ENCODE peak calls at places on chromosomes 6 and 20, in nine cellular contexts. R is sigmoid colon, V is psoas muscle, W is pancreas, X is trophoblast cell, S is heart left ventricle, E is tibial artery, M is neuronal stem cell, N is retinal pigment epithelial cell. I is an unnamed sample.

GRCh38 chr6:26552640-26553189 is 14.5 kb downstream of the HMGN4 start:
- DNase-seq in W (no peak), R (no peak), V (no peak), E (no peak), M (no peak), X (no peak), S (no peak), N (no peak), I (no peak)

GRCh38 chr6:2862712-2863174 is 21.1 kb upstream of the SERPINB1 start:
- DNase-seq in V (no peak), E (no peak), M (no peak), W (no peak), R (no peak), N (no peak), S (no peak), X (no peak), I (no peak)

GRCh38 chr6:90650041-90650948 is 63.4 kb upstream of the MAP3K7 start:
- DNase-seq in V (no peak), M (no peak), X (no peak), W (no peak), R (no peak), S (no peak), E (no peak), N (no peak), I (no peak)

GRCh38 chr6:52360601-52361346 is 1.2 kb upstream of the PAQR8 start:
- DNase-seq in X (no peak), M (no peak), E (no peak), S (no peak), V (no peak), R (no peak), W (no peak), N (no peak), I (no peak)

GRCh38 chr6:12288844-12289654 is 1.1 kb upstream of the EDN1 start:
- DNase-seq in X (peak), V (no peak), N (no peak), W (peak), R (no peak), E (no peak), M (peak), S (no peak), I (no peak)

GRCh38 chr6:118252474-118252873 is 295.6 kb upstream of the PLN start:
- DNase-seq in R (no peak), V (no peak), X (no peak), M (no peak), N (no peak), E (no peak), S (no peak), W (no peak), I (no peak)

GRCh38 chr6:6994796-6995195 is 113.0 kb upstream of the RREB1 start:
- DNase-seq in W (no peak), M (no peak), X (no peak), E (no peak), N (no peak), R (no peak), V (peak), S (no peak), I (no peak)

GRCh38 chr6:53730767-53731166 is 64.0 kb upstream of the LRRC1 start:
- DNase-seq in S (no peak), M (no peak), R (no peak), W (no peak), V (no peak), E (no peak), N (peak), X (no peak), I (no peak)

GRCh38 chr6:52725530-52726192 is 37.6 kb downstream of the GSTA2 start:
- DNase-seq in V (no peak), N (peak), S (no peak), M (no peak), W (peak), X (no peak), E (no peak), R (no peak), I (no peak)

GRCh38 chr6:43436577-43437282 is 9.4 kb downstream of the ABCC10 start:
- DNase-seq in R (no peak), V (no peak), E (no peak), M (no peak), W (no peak), S (no peak), N (peak), X (no peak), I (no peak)

GRCh38 chr20:50197463-50197862 is 6.8 kb downstream of the CEBPB start:
- DNase-seq in S (no peak), V (no peak), X (peak), E (no peak), W (no peak), R (peak), N (no peak), M (no peak), I (no peak)

GRCh38 chr6:47680724-47681123 is 17.7 kb upstream of the ADGRF4 start:
- DNase-seq in R (no peak), X (peak), N (no peak), S (no peak), V (no peak), W (no peak), E (no peak), M (no peak), I (no peak)

GRCh38 chr6:9647599-9647998 is 767.3 kb downstream of the TFAP2A start:
- DNase-seq in V (no peak), X (peak), E (no peak), N (peak), W (no peak), R (no peak), S (no peak), M (no peak), I (no peak)

GRCh38 chr6:19838442-19839236 is 1.5 kb downstream of the ID4 start:
- DNase-seq in N (no peak), W (peak), X (peak), R (peak), S (peak), E (peak), M (peak), V (peak), I (peak)

GRCh38 chr6:19839788-19840187 is 2.6 kb downstream of the ID4 start:
- DNase-seq in E (no peak), V (no peak), N (no peak), W (no peak), R (no peak), X (no peak), S (no peak), M (no peak), I (no peak)

GRCh38 chr6:19837511-19838441 is 606 bp downstream of the ID4 start:
- DNase-seq in N (no peak), R (peak), E (peak), X (peak), S (peak), W (peak), V (peak), M (peak), I (peak)

GRCh38 chr6:19841181-19841580 is 4.0 kb downstream of the ID4 start:
- DNase-seq in W (no peak), X (no peak), S (no peak), M (no peak), R (no peak), V (no peak), N (no peak), E (no peak), I (no peak)

GRCh38 chr6:19839237-19839546 is 2.0 kb downstream of the ID4 start:
- DNase-seq in M (no peak), E (no peak), X (no peak), R (no peak), N (no peak), W (no peak), S (no peak), V (no peak), I (no peak)
- H3K4me3 ChIP-seq in M (peak), E (peak), X (peak), R (peak), N (peak), W (peak), S (peak), V (peak), I (peak)

GRCh38 chr6:21823371-21823770 is 229.8 kb downstream of the SOX4 start:
- DNase-seq in V (no peak), M (no peak), E (no peak), S (no peak), R (no peak), N (no peak), X (no peak), W (no peak), I (no peak)
- H3K4me3 ChIP-seq in V (no peak), M (no peak), E (no peak), S (no peak), R (no peak), N (no peak), X (no peak), W (no peak), I (no peak)

GRCh38 chr6:157376241-157376640 is 4.7 kb upstream of the ZDHHC14 start:
- DNase-seq in M (no peak), X (no peak), E (no peak), N (no peak), V (no peak), W (no peak), S (no peak), R (no peak), I (no peak)

GRCh38 chr6:157370755-157371154 is 10.2 kb upstream of the ZDHHC14 start:
- DNase-seq in E (no peak), N (no peak), V (no peak), M (no peak), R (no peak), W (no peak), S (no peak), X (no peak), I (no peak)

GRCh38 chr6:157374889-157375443 is 6.0 kb upstream of the ZDHHC14 start:
- DNase-seq in N (no peak), M (peak), W (no peak), E (no peak), X (no peak), S (no peak), V (no peak), R (no peak), I (no peak)

GRCh38 chr6:157376706-157377230 is 4.2 kb upstream of the ZDHHC14 start:
- DNase-seq in V (no peak), S (no peak), M (no peak), E (no peak), W (no peak), X (no peak), N (no peak), R (no peak), I (no peak)

GRCh38 chr6:157372501-157373280 is 8.3 kb upstream of the ZDHHC14 start:
- DNase-seq in W (no peak), E (no peak), V (no peak), R (no peak), N (no peak), M (no peak), X (peak), S (no peak), I (no peak)
- H3K4me3 ChIP-seq in W (no peak), E (no peak), V (no peak), R (no peak), N (no peak), M (no peak), X (no peak), S (no peak), I (no peak)

GRCh38 chr6:5497896-5498578 is 236.7 kb downstream of the FARS2 start:
- DNase-seq in X (no peak), M (no peak), N (no peak), S (no peak), V (no peak), E (no peak), R (no peak), W (no peak), I (no peak)
- H3K4me3 ChIP-seq in X (no peak), M (no peak), N (no peak), S (no peak), V (no peak), E (no peak), R (no peak), W (no peak), I (no peak)